ENCODE peak calls at places on chromosomes 16 and 17, in four cellular contexts. E is foreskin fibroblast, M is lower lobe of right lung, S is kidney epithelial cell. W is an unnamed sample.
A peak's percentile ranks its signal among the peaks of the same experiment; 100 is the strongest.

GRCh38 chr17:2400474-2400866 is 390 bp downstream of the MNT start:
- DNase-seq in S (no peak), E (no peak), M (peak; percentile 82), W (no peak)

GRCh38 chr16:89564476-89565255 is 4.2 kb downstream of the RPL13 start:
- DNase-seq in M (no peak), S (no peak), E (peak; percentile 21), W (no peak)

GRCh38 chr16:69334696-69335095 is 4.3 kb upstream of the PDF start:
- DNase-seq in S (no peak), E (no peak), M (no peak), W (no peak)

GRCh38 chr16:75624921-75625334 is 1.8 kb upstream of the ADAT1 start:
- DNase-seq in M (no peak), E (peak; percentile 24), S (no peak), W (no peak)

GRCh38 chr17:50015146-50015545 is 20.1 kb upstream of the DLX3 start:
- DNase-seq in S (no peak), E (no peak), M (no peak), W (no peak)

GRCh38 chr17:50476545-50477315 is 1.9 kb upstream of the RSAD1 start:
- DNase-seq in M (peak; percentile 44), E (no peak), S (no peak), W (no peak)

GRCh38 chr16:88065747-88066142 is 114.5 kb downstream of the BANP start:
- DNase-seq in S (no peak), M (no peak), E (no peak), W (no peak)

GRCh38 chr17:22128723-22129122 is 436.4 kb downstream of the KCNJ18 start:
- DNase-seq in S (no peak), M (no peak), E (no peak), W (no peak)

GRCh38 chr16:80931985-80932720 is 74.5 kb downstream of the CMC2 start:
- DNase-seq in E (peak; percentile 45), S (no peak), M (peak; percentile 49), W (peak; percentile 56)

GRCh38 chr17:35051183-35051578 is 12.3 kb downstream of the RFFL start:
- DNase-seq in S (no peak), M (no peak), E (no peak), W (no peak)

GRCh38 chr17:61986898-61987297 is 59.1 kb upstream of the INTS2 start:
- DNase-seq in E (no peak), S (no peak), M (no peak), W (no peak)

GRCh38 chr17:72270530-72270929 is 149.7 kb downstream of the SOX9 start:
- DNase-seq in M (no peak), S (no peak), E (peak; percentile 29), W (peak; percentile 55)

GRCh38 chr17:3722716-3723115 is 987 bp upstream of the HASPIN start:
- DNase-seq in M (no peak), E (no peak), S (no peak), W (no peak)

GRCh38 chr16:5633845-5634440 is 536.3 kb upstream of the EEF2KMT start:
- DNase-seq in M (no peak), E (no peak), S (no peak), W (no peak)

GRCh38 chr16:87734644-87735043 is 31.1 kb downstream of the KLHDC4 start:
- DNase-seq in S (no peak), M (no peak), E (no peak), W (no peak)

GRCh38 chr17:499836-500543 is 147.4 kb upstream of the RPH3AL start:
- DNase-seq in M (peak; percentile 59), S (no peak), E (no peak), W (no peak)

GRCh38 chr16:22652463-22652845 is 141.8 kb downstream of the NPIPB5 start:
- DNase-seq in M (no peak), E (no peak), S (no peak), W (no peak)

GRCh38 chr16:27269300-27270150 is 953 bp upstream of the NSMCE1 start:
- DNase-seq in M (no peak), E (no peak), S (no peak), W (no peak)

GRCh38 chr17:83201206-83202001 is 122.0 kb downstream of the METRNL start:
- DNase-seq in M (peak; percentile 24), S (no peak), E (no peak), W (no peak)

GRCh38 chr17:36816214-36816613 is 121.1 kb upstream of the LHX1 start:
- DNase-seq in M (no peak), S (no peak), E (no peak), W (no peak)

GRCh38 chr17:57997085-57997809 is 9.2 kb upstream of the VEZF1 start:
- DNase-seq in E (no peak), M (no peak), S (no peak), W (no peak)

GRCh38 chr17:45222273-45222993 is 748 bp downstream of the FMNL1 start:
- DNase-seq in S (no peak), M (no peak), E (no peak), W (no peak)

GRCh38 chr17:34797724-34798123 is 163.5 kb downstream of the CCT6B start:
- DNase-seq in M (no peak), S (no peak), E (no peak), W (no peak)

GRCh38 chr17:81223758-81224122 is 975 bp upstream of the CEP131 start:
- DNase-seq in S (no peak), E (no peak), M (no peak), W (no peak)

GRCh38 chr17:42980766-42981397 is 517 bp downstream of the RUNDC1 start:
- DNase-seq in M (peak; percentile 69), E (peak; percentile 55), S (no peak), W (no peak)

GRCh38 chr16:4316103-4316731 is 350 bp downstream of the GLIS2 start:
- DNase-seq in M (no peak), S (no peak), E (no peak), W (no peak)

GRCh38 chr17:37312137-37312923 is 63.5 kb upstream of the C17orf78 start:
- DNase-seq in S (no peak), M (no peak), E (no peak), W (no peak)

GRCh38 chr17:63542942-63543821 is 7.1 kb upstream of the DCAF7 start:
- DNase-seq in E (no peak), S (no peak), M (no peak), W (no peak)

GRCh38 chr16:8928467-8928957 is 35.2 kb downstream of the USP7 start:
- DNase-seq in M (no peak), E (peak; percentile 8), S (no peak), W (peak; percentile 48)

GRCh38 chr17:60640503-60640902 is 37.1 kb upstream of the BCAS3 start:
- DNase-seq in E (no peak), M (no peak), S (no peak), W (no peak)

GRCh38 chr17:45063198-45063597 is 2.1 kb downstream of the NMT1 start:
- DNase-seq in E (no peak), S (no peak), M (no peak), W (no peak)

GRCh38 chr17:17496189-17497064 is at the start of gene RASD1:
- DNase-seq in E (peak; percentile 87), M (peak; percentile 92), S (no peak), W (peak; percentile 62)

GRCh38 chr16:66036162-66036561 is 330.3 kb upstream of the CDH5 start:
- DNase-seq in M (no peak), E (no peak), S (no peak), W (no peak)

GRCh38 chr17:2566056-2566455 is 27.4 kb upstream of the PAFAH1B1 start:
- DNase-seq in M (no peak), S (no peak), E (no peak), W (no peak)

DNA sequence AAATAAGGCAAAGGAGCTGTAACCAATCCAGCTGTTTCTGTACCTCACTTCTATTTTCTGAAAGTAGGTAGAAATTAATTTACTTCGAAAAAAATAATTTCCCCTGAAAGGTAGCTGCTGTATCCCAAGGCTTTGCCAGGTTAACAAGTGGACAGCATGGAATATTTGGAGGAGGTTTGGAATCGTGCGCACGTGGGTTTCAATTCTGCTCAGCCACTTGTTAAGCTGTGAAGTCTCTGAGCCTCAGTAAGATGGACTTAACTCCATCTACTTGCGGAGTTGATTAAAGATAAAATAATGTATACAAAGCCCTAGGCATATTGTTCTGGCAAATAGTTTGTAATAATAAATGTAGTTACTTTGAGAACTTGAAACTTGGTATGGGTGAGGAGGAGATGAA is 57.4 kb upstream of the LGALS9 start:
- DNase-seq in S (no peak), M (no peak), E (no peak), W (no peak)
- H3K4me3 ChIP-seq in S (no peak overlapping the region), M (no peak overlapping the region), E (no peak overlapping the region), W (no peak overlapping the region)

GRCh38 chr16:84367750-84368320 is 503 bp upstream of the ATP2C2 start:
- DNase-seq in E (no peak), M (peak; percentile 66), S (no peak), W (no peak)
- H3K4me3 ChIP-seq in E (no peak overlapping the region), M (peak overlapping the region; percentile 55), S (no peak overlapping the region), W (no peak overlapping the region)

DNA sequence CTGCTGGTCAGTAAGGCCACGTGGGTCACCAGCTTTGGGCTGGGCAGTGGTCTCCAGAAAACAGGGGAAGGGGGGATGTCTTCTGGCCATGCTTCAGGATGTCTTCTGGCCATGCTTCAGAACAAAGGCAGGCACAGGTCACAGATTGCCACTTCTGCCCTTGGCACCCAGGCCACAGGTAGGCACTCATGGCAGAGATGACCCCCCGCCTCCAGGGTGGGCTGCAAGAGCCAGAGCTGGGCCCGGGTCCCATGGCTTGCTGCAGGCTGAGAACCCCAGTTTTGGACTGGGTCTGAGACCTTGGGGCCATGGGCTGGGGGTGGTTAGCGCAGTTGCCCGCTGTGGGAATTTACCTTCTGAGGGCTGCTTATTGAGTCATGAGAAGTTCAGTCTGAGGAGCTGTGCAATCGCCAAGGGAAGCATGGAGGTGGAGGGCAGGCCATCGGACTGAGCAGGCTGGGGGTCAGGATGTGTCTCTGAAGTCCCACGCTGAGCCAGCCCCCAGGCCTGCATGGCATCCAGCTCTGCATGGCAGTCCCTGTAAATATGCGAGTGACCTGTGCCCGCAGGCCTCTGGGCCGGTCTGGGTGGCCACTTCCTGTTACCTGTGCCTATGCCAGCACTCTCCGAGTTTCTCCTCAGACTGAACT is 1.6 kb downstream of the ANKRD13B start:
- DNase-seq in M (peak; percentile 38), S (no peak), E (no peak), W (no peak)
- H3K4me3 ChIP-seq in M (peak overlapping the region; percentile 65), S (no peak overlapping the region), E (peak overlapping the region; percentile 56), W (peak overlapping the region; percentile 62)

DNA sequence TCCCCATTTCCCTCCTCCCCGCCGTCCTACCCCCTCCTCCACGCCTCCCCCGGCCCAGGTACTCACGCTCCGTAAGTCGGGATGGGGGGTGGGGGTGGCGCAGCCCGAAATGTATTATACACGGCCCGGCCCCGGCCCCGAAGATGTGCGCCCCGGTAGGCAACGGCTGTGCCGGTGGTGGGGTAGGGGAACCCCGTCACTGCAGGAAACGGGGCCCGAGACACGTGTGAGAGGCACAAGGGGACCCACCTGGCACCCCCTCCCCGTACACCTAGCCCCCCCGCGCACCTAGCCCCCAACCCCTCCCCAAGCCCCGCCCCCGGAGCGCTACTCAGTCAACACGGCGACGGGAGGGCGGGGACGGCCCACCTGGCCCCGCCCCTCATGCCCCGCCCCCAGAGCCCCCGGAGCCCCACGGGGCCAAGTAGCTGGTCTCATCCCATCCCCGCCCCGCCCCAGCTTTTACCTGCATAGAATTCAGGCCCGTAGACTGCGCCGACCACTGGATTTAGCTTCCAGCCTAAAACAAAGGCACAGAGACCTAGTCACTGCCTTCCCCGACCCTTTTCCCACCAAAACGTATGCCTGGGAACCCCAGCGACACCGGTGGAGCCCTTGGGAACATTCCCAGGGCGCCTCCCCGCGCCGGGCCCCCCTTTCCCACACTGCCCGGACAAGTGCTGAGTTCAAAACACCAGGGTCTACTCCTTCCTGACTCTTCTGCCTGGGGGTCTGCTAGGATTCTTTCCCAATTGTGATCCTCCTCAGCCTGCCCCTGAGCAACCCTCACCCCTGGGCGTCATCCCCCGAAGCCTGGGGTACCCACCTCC is 22.8 kb downstream of the ENGASE start:
- DNase-seq in M (no peak), S (no peak), E (no peak), W (no peak)
- H3K4me3 ChIP-seq in M (no peak overlapping the region), S (no peak overlapping the region), E (no peak overlapping the region), W (no peak overlapping the region)

GRCh38 chr16:85554114-85554790 is 58.9 kb upstream of the GSE1 start:
- DNase-seq in M (peak; percentile 80), E (peak; percentile 80), S (no peak), W (no peak)
- H3K4me3 ChIP-seq in M (peak overlapping the region; percentile 88), E (peak overlapping the region; percentile 80), S (peak overlapping the region; percentile 51), W (peak overlapping the region; percentile 77)